ENCODE peak calls at places on chromosomes 2 and 18, in four cellular contexts. One of them, this sample, is unnamed.

GRCh38 chr2:9085353-9085752 is 81.9 kb upstream of the MBOAT2 start:
- DNase-seq in WTC11: no peak
- DNase-seq in K562: no peak
- DNase-seq in HepG2: no peak
- DNase-seq in this sample: no peak

GRCh38 chr18:77103991-77104521 is 28.5 kb downstream of the MBP start:
- DNase-seq in WTC11: no peak
- DNase-seq in K562: no peak
- DNase-seq in HepG2: no peak
- DNase-seq in this sample: no peak

GRCh38 chr18:12409466-12409865 is 1.7 kb downstream of the PRELID3A start:
- DNase-seq in WTC11: no peak
- DNase-seq in K562: peak
- DNase-seq in HepG2: no peak
- DNase-seq in this sample: no peak

GRCh38 chr2:231464576-231465540 is 574 bp upstream of the NCL start:
- DNase-seq in WTC11: peak
- DNase-seq in K562: peak
- DNase-seq in HepG2: peak
- DNase-seq in this sample: peak

GRCh38 chr18:49098386-49098785 is 147.6 kb upstream of the SMAD7 start:
- DNase-seq in WTC11: no peak
- DNase-seq in K562: no peak
- DNase-seq in HepG2: no peak
- DNase-seq in this sample: no peak

GRCh38 chr2:147049888-147050446 is 794.9 kb upstream of the ACVR2A start:
- DNase-seq in WTC11: no peak
- DNase-seq in K562: no peak
- DNase-seq in HepG2: no peak
- DNase-seq in this sample: no peak

GRCh38 chr2:212170382-212170781 is 368.2 kb downstream of the ERBB4 start:
- DNase-seq in WTC11: no peak
- DNase-seq in K562: no peak
- DNase-seq in HepG2: no peak
- DNase-seq in this sample: no peak

GRCh38 chr2:42513252-42513918 is 19.6 kb upstream of the KCNG3 start:
- DNase-seq in WTC11: peak
- DNase-seq in K562: peak
- DNase-seq in HepG2: peak
- DNase-seq in this sample: peak

GRCh38 chr2:200742426-200742825 is 69.3 kb upstream of the BZW1 start:
- DNase-seq in WTC11: no peak
- DNase-seq in K562: no peak
- DNase-seq in HepG2: no peak
- DNase-seq in this sample: no peak

GRCh38 chr2:143545643-143546275 is 416.5 kb downstream of the ARHGAP15 start:
- DNase-seq in WTC11: no peak
- DNase-seq in K562: no peak
- DNase-seq in HepG2: no peak
- DNase-seq in this sample: no peak

GRCh38 chr2:58350484-58350883 is 109.4 kb upstream of the FANCL start:
- DNase-seq in WTC11: no peak
- DNase-seq in K562: no peak
- DNase-seq in HepG2: no peak
- DNase-seq in this sample: no peak

GRCh38 chr2:47108638-47109372 is 46.3 kb downstream of the STPG4 start:
- DNase-seq in WTC11: no peak
- DNase-seq in K562: peak
- DNase-seq in HepG2: no peak
- DNase-seq in this sample: no peak

GRCh38 chr2:157236404-157236803 is 21.1 kb upstream of the GALNT5 start:
- DNase-seq in WTC11: no peak
- DNase-seq in K562: no peak
- DNase-seq in HepG2: no peak
- DNase-seq in this sample: no peak

GRCh38 chr2:109647636-109648035 is 33.5 kb downstream of the SOWAHC start:
- DNase-seq in WTC11: no peak
- DNase-seq in K562: no peak
- DNase-seq in HepG2: no peak
- DNase-seq in this sample: no peak

GRCh38 chr18:48889115-48889941 is 61.4 kb downstream of the SMAD7 start:
- DNase-seq in WTC11: peak
- DNase-seq in K562: no peak
- DNase-seq in HepG2: no peak
- DNase-seq in this sample: no peak

GRCh38 chr2:47019991-47020681 is 104.5 kb upstream of the MCFD2 start:
- DNase-seq in WTC11: no peak
- DNase-seq in K562: no peak
- DNase-seq in HepG2: no peak
- DNase-seq in this sample: no peak

GRCh38 chr18:36175481-36175880 is 11.8 kb upstream of the MOCOS start:
- DNase-seq in WTC11: no peak
- DNase-seq in K562: no peak
- DNase-seq in HepG2: no peak
- DNase-seq in this sample: no peak

GRCh38 chr2:189409647-189410046 is 31.6 kb upstream of the WDR75 start:
- DNase-seq in WTC11: no peak
- DNase-seq in K562: no peak
- DNase-seq in HepG2: no peak
- DNase-seq in this sample: no peak

GRCh38 chr2:168165418-168165817 is 82.0 kb downstream of the STK39 start:
- DNase-seq in WTC11: no peak
- DNase-seq in K562: no peak
- DNase-seq in HepG2: no peak
- DNase-seq in this sample: no peak

GRCh38 chr18:58599106-58599505 is 29.8 kb downstream of the ALPK2 start:
- DNase-seq in WTC11: no peak
- DNase-seq in K562: no peak
- DNase-seq in HepG2: no peak
- DNase-seq in this sample: no peak

GRCh38 chr2:49332415-49332814 is 178.1 kb upstream of the FSHR start:
- DNase-seq in WTC11: no peak
- DNase-seq in K562: no peak
- DNase-seq in HepG2: no peak
- DNase-seq in this sample: no peak

GRCh38 chr2:181738074-181738473 is 57.8 kb upstream of the NEUROD1 start:
- DNase-seq in WTC11: no peak
- DNase-seq in K562: no peak
- DNase-seq in HepG2: no peak
- DNase-seq in this sample: no peak

GRCh38 chr2:71538656-71539265 is 85.4 kb downstream of the DYSF start:
- DNase-seq in WTC11: peak
- DNase-seq in K562: no peak
- DNase-seq in HepG2: no peak
- DNase-seq in this sample: no peak

GRCh38 chr2:178317807-178318206 is 123.5 kb downstream of the OSBPL6 start:
- DNase-seq in WTC11: no peak
- DNase-seq in K562: no peak
- DNase-seq in HepG2: no peak
- DNase-seq in this sample: no peak

GRCh38 chr2:208820289-208820688 is 413.7 kb downstream of the PTH2R start:
- DNase-seq in WTC11: no peak
- DNase-seq in K562: no peak
- DNase-seq in HepG2: no peak
- DNase-seq in this sample: no peak

GRCh38 chr2:102841107-102841840 is 79.4 kb downstream of the TMEM182 start:
- DNase-seq in WTC11: peak
- DNase-seq in K562: peak
- DNase-seq in HepG2: peak
- DNase-seq in this sample: peak

GRCh38 chr2:59182249-59182648 is 941.1 kb upstream of the FANCL start:
- DNase-seq in WTC11: peak
- DNase-seq in K562: peak
- DNase-seq in HepG2: peak
- DNase-seq in this sample: peak

GRCh38 chr2:219178377-219179175 is 501 bp downstream of the RETREG2 start:
- DNase-seq in WTC11: peak
- DNase-seq in K562: peak
- DNase-seq in HepG2: no peak
- DNase-seq in this sample: peak

GRCh38 chr2:140892911-140893637 is 1237.7 kb downstream of the LRP1B start:
- DNase-seq in WTC11: no peak
- DNase-seq in K562: no peak
- DNase-seq in HepG2: no peak
- DNase-seq in this sample: no peak

GRCh38 chr2:26612522-26613240 is 28.5 kb downstream of the CIB4 start:
- DNase-seq in WTC11: no peak
- DNase-seq in K562: no peak
- DNase-seq in HepG2: no peak
- DNase-seq in this sample: no peak

DNA sequence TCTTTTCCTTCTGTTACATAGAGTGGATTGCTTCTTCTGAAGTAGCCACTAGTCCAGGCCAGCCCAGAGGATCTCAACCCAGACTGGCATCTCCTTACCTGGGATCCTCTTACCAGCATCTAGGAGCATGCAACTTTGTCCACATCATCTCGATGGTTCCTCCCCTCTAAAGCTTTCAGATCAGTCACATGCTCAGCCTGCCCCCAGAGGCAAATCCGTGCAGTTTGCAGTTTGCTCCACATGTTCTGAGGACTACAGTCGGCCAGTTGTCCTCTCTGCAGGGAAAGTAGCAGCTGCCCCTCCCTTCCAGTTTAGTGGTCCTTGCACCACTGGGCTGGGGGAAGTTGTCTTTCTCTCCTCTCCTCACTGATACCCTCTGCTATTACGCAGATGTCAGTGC is 259.8 kb upstream of the APCDD1 start:
- DNase-seq in WTC11: no peak
- DNase-seq in K562: no peak
- DNase-seq in HepG2: no peak
- DNase-seq in this sample: peak
- TF ChIP-seq ELF4 in WTC11: no peak
- TF ChIP-seq ELF4 in K562: no peak
- TF ChIP-seq ELF4 in HepG2: no peak
- TF ChIP-seq ELF4 in this sample: no peak

GRCh38 chr2:6955523-6956136 is 38.4 kb downstream of the RNF144A start:
- DNase-seq in WTC11: no peak
- DNase-seq in K562: no peak
- DNase-seq in HepG2: no peak
- DNase-seq in this sample: no peak
- TF ChIP-seq ELF4 in WTC11: no peak
- TF ChIP-seq ELF4 in K562: no peak
- TF ChIP-seq ELF4 in HepG2: no peak
- TF ChIP-seq ELF4 in this sample: no peak

GRCh38 chr2:226115102-226115831 is 684.4 kb downstream of the IRS1 start:
- DNase-seq in WTC11: no peak
- DNase-seq in K562: no peak
- DNase-seq in HepG2: peak
- DNase-seq in this sample: no peak
- TF ChIP-seq ELF4 in WTC11: no peak
- TF ChIP-seq ELF4 in K562: no peak
- TF ChIP-seq ELF4 in HepG2: no peak
- TF ChIP-seq ELF4 in this sample: no peak

GRCh38 chr2:223459328-223459939 is 142.7 kb downstream of the SCG2 start:
- DNase-seq in WTC11: no peak
- DNase-seq in K562: peak
- DNase-seq in HepG2: no peak
- DNase-seq in this sample: no peak

GRCh38 chr2:223464071-223464470 is 138.1 kb downstream of the SCG2 start:
- DNase-seq in WTC11: no peak
- DNase-seq in K562: no peak
- DNase-seq in HepG2: no peak
- DNase-seq in this sample: no peak

GRCh38 chr2:223465793-223466192 is 136.4 kb downstream of the SCG2 start:
- DNase-seq in WTC11: no peak
- DNase-seq in K562: no peak
- DNase-seq in HepG2: no peak
- DNase-seq in this sample: no peak

GRCh38 chr2:223457301-223457700 is 144.9 kb downstream of the SCG2 start:
- DNase-seq in WTC11: no peak
- DNase-seq in K562: no peak
- DNase-seq in HepG2: no peak
- DNase-seq in this sample: no peak

GRCh38 chr2:223460774-223461211 is 141.4 kb downstream of the SCG2 start:
- DNase-seq in WTC11: no peak
- DNase-seq in K562: no peak
- DNase-seq in HepG2: no peak
- DNase-seq in this sample: no peak
- TF ChIP-seq ELF4 in WTC11: no peak
- TF ChIP-seq ELF4 in K562: no peak
- TF ChIP-seq ELF4 in HepG2: no peak
- TF ChIP-seq ELF4 in this sample: no peak

GRCh38 chr2:186757009-186757408 is 63.1 kb downstream of the FAM171B start:
- DNase-seq in WTC11: no peak
- DNase-seq in K562: no peak
- DNase-seq in HepG2: no peak
- DNase-seq in this sample: no peak

GRCh38 chr2:186751078-186751477 is 57.2 kb downstream of the FAM171B start:
- DNase-seq in WTC11: no peak
- DNase-seq in K562: no peak
- DNase-seq in HepG2: no peak
- DNase-seq in this sample: no peak

GRCh38 chr2:186749179-186749578 is 55.3 kb downstream of the FAM171B start:
- DNase-seq in WTC11: no peak
- DNase-seq in K562: no peak
- DNase-seq in HepG2: no peak
- DNase-seq in this sample: no peak

GRCh38 chr2:186751790-186752189 is 57.9 kb downstream of the FAM171B start:
- DNase-seq in WTC11: no peak
- DNase-seq in K562: no peak
- DNase-seq in HepG2: no peak
- DNase-seq in this sample: no peak

DNA sequence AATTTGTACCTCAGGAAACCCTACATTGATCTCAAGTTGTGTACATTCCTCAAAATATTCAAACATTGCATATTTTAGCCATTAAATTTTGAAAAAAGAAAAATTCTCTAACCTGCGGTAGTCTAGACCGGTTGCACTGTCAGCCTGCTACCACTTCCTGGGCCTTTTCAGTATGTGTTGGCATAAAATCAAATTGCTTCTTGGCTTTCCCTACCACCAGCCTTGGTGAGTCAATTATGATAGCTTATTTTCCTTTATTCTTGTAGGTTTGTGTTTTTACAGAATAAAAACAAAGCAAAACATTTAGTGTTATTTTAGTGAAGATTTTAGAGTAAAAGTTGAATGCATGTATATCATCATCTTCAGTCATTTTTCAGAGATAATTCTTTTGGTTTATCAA is 61.2 kb downstream of the FAM171B start:
- DNase-seq in WTC11: no peak
- DNase-seq in K562: no peak
- DNase-seq in HepG2: no peak
- DNase-seq in this sample: no peak
- TF ChIP-seq ELF4 in WTC11: no peak
- TF ChIP-seq ELF4 in K562: no peak
- TF ChIP-seq ELF4 in HepG2: no peak
- TF ChIP-seq ELF4 in this sample: no peak

GRCh38 chr2:52084760-52085159 is 1052.8 kb upstream of the NRXN1 start:
- DNase-seq in WTC11: no peak
- DNase-seq in K562: no peak
- DNase-seq in HepG2: no peak
- DNase-seq in this sample: no peak
- TF ChIP-seq ELF4 in WTC11: no peak
- TF ChIP-seq ELF4 in K562: no peak
- TF ChIP-seq ELF4 in HepG2: no peak
- TF ChIP-seq ELF4 in this sample: no peak